ENCODE peak calls at places on chromosomes 2 and 18, in six cellular contexts. H is activated CD8-positive, alpha-beta memory T cell treated with anti-CD3 and anti-CD28 coated beads, Interleukin-2, amount 50 U/mL, for 4 hours; J is dorsolateral prefrontal cortex; Q is activated CD4-positive, alpha-beta T cell treated with anti-CD3 and anti-CD28 coated beads for 24 hours; P is T-cell; O is activated CD4-positive, CD25-positive, alpha-beta regulatory T cell. L is an unnamed sample.

GRCh38 chr2:1591461-1591770 is 152.9 kb downstream of the PXDN start:
- DNase-seq in H (no peak), J (peak; percentile 29), Q (no peak), P (no peak), O (no peak), L (no peak)

GRCh38 chr2:166458682-166459081 is 35.4 kb downstream of the SCN7A start:
- DNase-seq in H (no peak), J (no peak), Q (no peak), P (no peak), O (no peak), L (no peak)

GRCh38 chr18:33603434-33603833 is 25.4 kb downstream of the ASXL3 start:
- DNase-seq in H (no peak), J (no peak), Q (no peak), P (no peak), O (no peak), L (no peak)

GRCh38 chr18:24270937-24271380 is 126.7 kb downstream of the OSBPL1A start:
- DNase-seq in H (no peak), J (no peak), Q (no peak), P (no peak), O (no peak), L (no peak)

GRCh38 chr18:10739152-10739551 is 213.3 kb downstream of the NAPG start:
- DNase-seq in H (no peak), J (no peak), Q (no peak), P (no peak), O (no peak), L (no peak)

GRCh38 chr2:233084488-233084887 is 24.3 kb downstream of the INPP5D start:
- DNase-seq in H (no peak), J (no peak), Q (no peak), P (peak; percentile 54), O (no peak), L (no peak)

GRCh38 chr2:125711081-125711480 is 944.9 kb upstream of the GYPC start:
- DNase-seq in H (no peak), J (no peak), Q (no peak), P (no peak), O (no peak), L (no peak)

GRCh38 chr2:109351164-109351756 is 222.3 kb downstream of the SH3RF3 start:
- DNase-seq in H (no peak), J (no peak), Q (no peak), P (no peak), O (no peak), L (no peak)

GRCh38 chr2:48483916-48484315 is 46.0 kb upstream of the STON1 start:
- DNase-seq in H (no peak), J (no peak), Q (no peak), P (no peak), O (no peak), L (no peak)

GRCh38 chr2:27754831-27755230 is 16.7 kb upstream of the MRPL33 start:
- DNase-seq in H (no peak), J (no peak), Q (no peak), P (no peak), O (no peak), L (no peak)

GRCh38 chr2:130342020-130342532 is 621 bp upstream of the IMP4 start:
- DNase-seq in H (peak; percentile 78), J (peak; percentile 93), Q (peak; percentile 70), P (peak; percentile 78), O (peak; percentile 75), L (peak; percentile 78)

GRCh38 chr2:142668420-142668819 is 209.0 kb upstream of the KYNU start:
- DNase-seq in H (no peak), J (no peak), Q (no peak), P (no peak), O (no peak), L (no peak)

GRCh38 chr2:235614900-235615712 is 121.3 kb downstream of the AGAP1 start:
- DNase-seq in H (no peak), J (peak; percentile 88), Q (no peak), P (no peak), O (no peak), L (no peak)

GRCh38 chr2:238137885-238138284 is 583 bp upstream of the KLHL30 start:
- DNase-seq in H (no peak), J (no peak), Q (no peak), P (no peak), O (no peak), L (no peak)

GRCh38 chr2:241019441-241020139 is 21.2 kb downstream of the SNED1 start:
- DNase-seq in H (no peak), J (peak; percentile 18), Q (no peak), P (no peak), O (no peak), L (no peak)

GRCh38 chr2:56199492-56199891 is 15.7 kb downstream of the CCDC85A start:
- DNase-seq in H (no peak), J (no peak), Q (no peak), P (no peak), O (no peak), L (no peak)

GRCh38 chr2:231929961-231930600 is 3.9 kb upstream of the NPPC start:
- DNase-seq in H (no peak), J (no peak), Q (peak; percentile 25), P (no peak), O (no peak), L (no peak)

L was measured in stimulated activated CD8-positive, alpha-beta memory T cell treated with anti-CD3 and anti-CD28 coated beads, Interleukin-15, amount 100 ng/mL, for 48 hours.